ENCODE peak calls at places on chromosomes 4 and X, in six cellular contexts. X, G, Z, O, R and C are unnamed samples.

GRCh38 chrX:45143455-45143854 is 57.2 kb downstream of the DIPK2B start:
- DNase-seq in X (no peak), G (no peak), Z (no peak), O (no peak), R (no peak), C (no peak)

GRCh38 chrX:106585478-106585877 is 26.3 kb upstream of the RADX start:
- DNase-seq in X (no peak), G (no peak), Z (no peak), O (peak), R (no peak), C (no peak)

GRCh38 chr4:2937986-2938385 is 25.2 kb downstream of the NOP14 start:
- DNase-seq in X (peak), G (no peak), Z (no peak), O (no peak), R (no peak), C (no peak)

GRCh38 chr4:10403633-10404445 is 53.4 kb downstream of the ZNF518B start:
- DNase-seq in X (no peak), G (no peak), Z (no peak), O (peak), R (no peak), C (peak)

GRCh38 chr4:13399257-13399656 is 84.9 kb downstream of the RAB28 start:
- DNase-seq in X (no peak), G (no peak), Z (no peak), O (no peak), R (no peak), C (no peak)

GRCh38 chr4:156052116-156052515 is 98.5 kb upstream of the CTSO start:
- DNase-seq in X (no peak), G (no peak), Z (no peak), O (no peak), R (no peak), C (no peak)

GRCh38 chr4:151481813-151482212 is 72.8 kb downstream of the FHIP1A start:
- DNase-seq in X (no peak), G (no peak), Z (no peak), O (no peak), R (no peak), C (no peak)

GRCh38 chr4:41602886-41603503 is 65.0 kb downstream of the LIMCH1 start:
- DNase-seq in X (no peak), G (no peak), Z (no peak), O (no peak), R (no peak), C (no peak)

GRCh38 chr4:102440498-102440897 is 60.7 kb upstream of the NFKB1 start:
- DNase-seq in X (no peak), G (no peak), Z (no peak), O (no peak), R (no peak), C (no peak)

GRCh38 chrX:54785901-54786300 is 12.2 kb downstream of the ITIH6 start:
- DNase-seq in X (no peak), G (no peak), Z (no peak), O (no peak), R (no peak), C (no peak)